ENCODE peak calls at places on chromosomes 7 and 10, in four cellular contexts. U is fibroblast of lung; N is HEK293T; I is activated naive CD8-positive, alpha-beta T cell treated with anti-CD3 and anti-CD28 coated beads for 36 hours. X is an unnamed sample.

GRCh38 chr7:20220824-20221547 is 3.8 kb upstream of the MACC1 start:
- DNase-seq in I (no peak), N (no peak), U (peak; percentile 98), X (no peak)

GRCh38 chr10:7589748-7590147 is 77.0 kb downstream of the ITIH5 start:
- DNase-seq in U (no peak), N (no peak), I (no peak), X (no peak)

GRCh38 chr10:131520206-131520605 is 208.7 kb upstream of the TCERG1L start:
- DNase-seq in I (no peak), N (no peak), U (no peak), X (no peak)

GRCh38 chr7:30166155-30166840 is 31.5 kb downstream of the MTURN start:
- DNase-seq in I (no peak), U (no peak), N (no peak), X (peak; percentile 66)

GRCh38 chr10:79148452-79149344 is 79.9 kb downstream of the ZMIZ1 start:
- DNase-seq in U (peak; percentile 71), I (no peak), N (no peak), X (no peak)

GRCh38 chr7:17233643-17234397 is 64.6 kb upstream of the AHR start:
- DNase-seq in I (peak; percentile 46), U (peak; percentile 17), N (no peak), X (no peak)

GRCh38 chr7:152588350-152588749 is 87.6 kb downstream of the XRCC2 start:
- DNase-seq in U (peak; percentile 90), I (no peak), N (no peak), X (no peak)

GRCh38 chr7:66352071-66352470 is 146.9 kb downstream of the TPST1 start:
- DNase-seq in U (no peak), N (no peak), I (no peak), X (no peak)

GRCh38 chr10:124886195-124886594 is 55.7 kb upstream of the ZRANB1 start:
- DNase-seq in I (no peak), N (no peak), U (peak; percentile 5), X (no peak)

GRCh38 chr7:115015619-115016018 is 93.7 kb downstream of the MDFIC start:
- DNase-seq in N (no peak), U (peak; percentile 74), I (no peak), X (no peak)

GRCh38 chr10:21498977-21499376 is 26.5 kb downstream of the SKIDA1 start:
- DNase-seq in U (no peak), N (no peak), I (no peak), X (no peak)

GRCh38 chr10:101744267-101744666 is 31.6 kb downstream of the FGF8 start:
- DNase-seq in I (no peak), U (peak; percentile 10), N (no peak), X (no peak)

GRCh38 chr7:106313456-106313891 is 28.7 kb upstream of the NAMPT start:
- DNase-seq in U (peak; percentile 88), N (no peak), I (no peak), X (no peak)

GRCh38 chr10:13223241-13223640 is 10.9 kb downstream of the UCMA start:
- DNase-seq in N (no peak), I (no peak), U (no peak), X (no peak)

GRCh38 chr10:63670291-63670898 is 149.2 kb downstream of the REEP3 start:
- DNase-seq in I (no peak), U (peak; percentile 36), N (no peak), X (no peak)

GRCh38 chr7:146136357-146136875 is 19.8 kb downstream of the CNTNAP2 start:
- DNase-seq in N (no peak), U (no peak), I (no peak), X (no peak)

GRCh38 chr7:133650067-133650466 is 397.2 kb downstream of the EXOC4 start:
- DNase-seq in I (no peak), N (no peak), U (peak; percentile 71), X (no peak)

X was measured in NCI-H1417 treated with DMSO at 0.1 percent for 48 hours.